ENCODE peak calls at places on chromosomes 6 and 20, in six cellular contexts. B is iris pigment epithelial cell; O is ELR; C is CD4-positive, alpha-beta T cell; G is stimulated activated CD8-positive, alpha-beta memory T cell treated with anti-CD3 and anti-CD28 coated beads, Interleukin-2, amount 100 ng/mL, for 48 hours; Y is activated T-cell treated with anti-CD3 and anti-CD28 coated beads for 1 hour. Z is an unnamed sample.

GRCh38 chr20:59808729-59809381 is 124.6 kb downstream of the SYCP2 start:
- DNase-seq in C (no peak), G (no peak), Y (no peak), B (no peak), O (no peak), Z (no peak)

GRCh38 chr20:48899881-48900280 is 21.6 kb upstream of the ARFGEF2 start:
- DNase-seq in Y (no peak), O (no peak), G (no peak), B (no peak), C (no peak), Z (no peak)

GRCh38 chr20:15561707-15562106 is 1011.5 kb downstream of the KIF16B start:
- DNase-seq in O (no peak), G (no peak), Y (no peak), C (no peak), B (no peak), Z (no peak)

GRCh38 chr20:61803903-61804804 is 261.5 kb downstream of the TAF4 start:
- DNase-seq in C (no peak), O (no peak), Y (no peak), B (peak), G (no peak), Z (peak)

GRCh38 chr6:7672066-7673062 is 53.5 kb upstream of the BMP6 start:
- DNase-seq in B (no peak), Y (no peak), C (no peak), O (no peak), G (no peak), Z (no peak)

GRCh38 chr6:137866200-137866913 is 702 bp upstream of the TNFAIP3 start:
- DNase-seq in G (peak), C (no peak), B (no peak), O (peak), Y (peak), Z (no peak)

GRCh38 chr6:137210903-137211302 is 8.3 kb downstream of the IFNGR1 start:
- DNase-seq in B (peak), G (no peak), C (no peak), O (no peak), Y (no peak), Z (no peak)

GRCh38 chr20:48486065-48486464 is 341.7 kb downstream of the PREX1 start:
- DNase-seq in O (no peak), Y (no peak), G (no peak), B (no peak), C (no peak), Z (no peak)

GRCh38 chr6:31169123-31169857 is 1.2 kb downstream of the POU5F1 start:
- DNase-seq in Y (no peak), G (no peak), O (peak), B (no peak), C (no peak), Z (peak)

GRCh38 chr6:84220809-84221409 is 6.5 kb downstream of the CEP162 start:
- DNase-seq in Y (no peak), G (no peak), C (no peak), B (peak), O (peak), Z (peak)

GRCh38 chr6:134424131-134424794 is 106.4 kb upstream of the SGK1 start:
- DNase-seq in C (no peak), Y (no peak), G (no peak), B (peak), O (no peak), Z (no peak)